ENCODE peak calls at places on chromosome X, in six cellular contexts. One of them, this sample, is unnamed.

GRCh38 chrX:53681661-53682060 is 4.9 kb downstream of the HUWE1 start:
- DNase-seq in CD4-positive, alpha-beta T cell: no peak
- DNase-seq in AG04450: no peak
- DNase-seq in breast epithelium: no peak
- DNase-seq in CD8-positive, alpha-beta memory T cell: no peak
- DNase-seq in dorsolateral prefrontal cortex: no peak
- DNase-seq in this sample: peak

GRCh38 chrX:9997524-9997923 is 30.4 kb downstream of the CLDN34 start:
- DNase-seq in CD4-positive, alpha-beta T cell: no peak
- DNase-seq in AG04450: no peak
- DNase-seq in breast epithelium: no peak
- DNase-seq in CD8-positive, alpha-beta memory T cell: no peak
- DNase-seq in dorsolateral prefrontal cortex: no peak
- DNase-seq in this sample: no peak

GRCh38 chrX:85611926-85612325 is 232.5 kb upstream of the POF1B start:
- DNase-seq in CD4-positive, alpha-beta T cell: no peak
- DNase-seq in AG04450: no peak
- DNase-seq in breast epithelium: no peak
- DNase-seq in CD8-positive, alpha-beta memory T cell: no peak
- DNase-seq in dorsolateral prefrontal cortex: no peak
- DNase-seq in this sample: no peak

GRCh38 chrX:10239611-10240064 is 82.9 kb downstream of the CLCN4 start:
- DNase-seq in CD4-positive, alpha-beta T cell: no peak
- DNase-seq in AG04450: peak
- DNase-seq in breast epithelium: no peak
- DNase-seq in CD8-positive, alpha-beta memory T cell: no peak
- DNase-seq in dorsolateral prefrontal cortex: no peak
- DNase-seq in this sample: no peak

GRCh38 chrX:19649227-19650009 is 134.1 kb upstream of the MAP3K15 start:
- DNase-seq in CD4-positive, alpha-beta T cell: no peak
- DNase-seq in AG04450: no peak
- DNase-seq in breast epithelium: no peak
- DNase-seq in CD8-positive, alpha-beta memory T cell: no peak
- DNase-seq in dorsolateral prefrontal cortex: no peak
- DNase-seq in this sample: no peak

GRCh38 chrX:15815779-15816452 is 25.6 kb downstream of the ZRSR2 start:
- DNase-seq in CD4-positive, alpha-beta T cell: peak
- DNase-seq in AG04450: no peak
- DNase-seq in breast epithelium: no peak
- DNase-seq in CD8-positive, alpha-beta memory T cell: no peak
- DNase-seq in dorsolateral prefrontal cortex: no peak
- DNase-seq in this sample: no peak

GRCh38 chrX:123310112-123310511 is 126.0 kb downstream of the GRIA3 start:
- DNase-seq in CD4-positive, alpha-beta T cell: no peak
- DNase-seq in AG04450: no peak
- DNase-seq in breast epithelium: no peak
- DNase-seq in CD8-positive, alpha-beta memory T cell: no peak
- DNase-seq in dorsolateral prefrontal cortex: no peak
- DNase-seq in this sample: no peak

GRCh38 chrX:130060122-130061069 is 49.9 kb downstream of the ELF4 start:
- DNase-seq in CD4-positive, alpha-beta T cell: peak
- DNase-seq in AG04450: no peak
- DNase-seq in breast epithelium: peak
- DNase-seq in CD8-positive, alpha-beta memory T cell: peak
- DNase-seq in dorsolateral prefrontal cortex: peak
- DNase-seq in this sample: no peak

GRCh38 chrX:111376897-111377601 is 34.9 kb downstream of the DCX start:
- DNase-seq in CD4-positive, alpha-beta T cell: no peak
- DNase-seq in AG04450: no peak
- DNase-seq in breast epithelium: no peak
- DNase-seq in CD8-positive, alpha-beta memory T cell: no peak
- DNase-seq in dorsolateral prefrontal cortex: no peak
- DNase-seq in this sample: no peak

GRCh38 chrX:40720811-40721210 is 14.5 kb downstream of the MED14 start:
- DNase-seq in CD4-positive, alpha-beta T cell: no peak
- DNase-seq in AG04450: no peak
- DNase-seq in breast epithelium: no peak
- DNase-seq in CD8-positive, alpha-beta memory T cell: no peak
- DNase-seq in dorsolateral prefrontal cortex: no peak
- DNase-seq in this sample: no peak

GRCh38 chrX:40721489-40722106 is 13.7 kb downstream of the MED14 start:
- DNase-seq in CD4-positive, alpha-beta T cell: no peak
- DNase-seq in AG04450: no peak
- DNase-seq in breast epithelium: no peak
- DNase-seq in CD8-positive, alpha-beta memory T cell: no peak
- DNase-seq in dorsolateral prefrontal cortex: no peak
- DNase-seq in this sample: no peak

GRCh38 chrX:40719218-40719617 is 16.1 kb downstream of the MED14 start:
- DNase-seq in CD4-positive, alpha-beta T cell: no peak
- DNase-seq in AG04450: peak
- DNase-seq in breast epithelium: no peak
- DNase-seq in CD8-positive, alpha-beta memory T cell: no peak
- DNase-seq in dorsolateral prefrontal cortex: no peak
- DNase-seq in this sample: peak

GRCh38 chrX:40720386-40720785 is 15.0 kb downstream of the MED14 start:
- DNase-seq in CD4-positive, alpha-beta T cell: no peak
- DNase-seq in AG04450: no peak
- DNase-seq in breast epithelium: no peak
- DNase-seq in CD8-positive, alpha-beta memory T cell: no peak
- DNase-seq in dorsolateral prefrontal cortex: no peak
- DNase-seq in this sample: no peak

GRCh38 chrX:40719731-40720130 is 15.6 kb downstream of the MED14 start:
- DNase-seq in CD4-positive, alpha-beta T cell: no peak
- DNase-seq in AG04450: no peak
- DNase-seq in breast epithelium: no peak
- DNase-seq in CD8-positive, alpha-beta memory T cell: no peak
- DNase-seq in dorsolateral prefrontal cortex: no peak
- DNase-seq in this sample: no peak
- H3K27ac ChIP-seq in CD4-positive, alpha-beta T cell: no peak
- H3K27ac ChIP-seq in AG04450: peak
- H3K27ac ChIP-seq in breast epithelium: no peak
- H3K27ac ChIP-seq in CD8-positive, alpha-beta memory T cell: no peak
- H3K27ac ChIP-seq in dorsolateral prefrontal cortex: no peak
- H3K27ac ChIP-seq in this sample: peak

GRCh38 chrX:41828821-41829220 is 94.5 kb downstream of the CASK start:
- DNase-seq in CD4-positive, alpha-beta T cell: no peak
- DNase-seq in AG04450: no peak
- DNase-seq in breast epithelium: no peak
- DNase-seq in CD8-positive, alpha-beta memory T cell: no peak
- DNase-seq in dorsolateral prefrontal cortex: no peak
- DNase-seq in this sample: no peak

GRCh38 chrX:41824551-41824950 is 98.8 kb downstream of the CASK start:
- DNase-seq in CD4-positive, alpha-beta T cell: no peak
- DNase-seq in AG04450: no peak
- DNase-seq in breast epithelium: no peak
- DNase-seq in CD8-positive, alpha-beta memory T cell: no peak
- DNase-seq in dorsolateral prefrontal cortex: no peak
- DNase-seq in this sample: no peak

GRCh38 chrX:41825796-41826195 is 97.6 kb downstream of the CASK start:
- DNase-seq in CD4-positive, alpha-beta T cell: no peak
- DNase-seq in AG04450: no peak
- DNase-seq in breast epithelium: no peak
- DNase-seq in CD8-positive, alpha-beta memory T cell: no peak
- DNase-seq in dorsolateral prefrontal cortex: no peak
- DNase-seq in this sample: no peak

GRCh38 chrX:41823402-41823801 is 99.4 kb downstream of the GPR82 start:
- DNase-seq in CD4-positive, alpha-beta T cell: no peak
- DNase-seq in AG04450: no peak
- DNase-seq in breast epithelium: no peak
- DNase-seq in CD8-positive, alpha-beta memory T cell: no peak
- DNase-seq in dorsolateral prefrontal cortex: no peak
- DNase-seq in this sample: no peak

GRCh38 chrX:41827886-41828285 is 95.5 kb downstream of the CASK start:
- DNase-seq in CD4-positive, alpha-beta T cell: no peak
- DNase-seq in AG04450: no peak
- DNase-seq in breast epithelium: no peak
- DNase-seq in CD8-positive, alpha-beta memory T cell: no peak
- DNase-seq in dorsolateral prefrontal cortex: no peak
- DNase-seq in this sample: no peak
- H3K27ac ChIP-seq in CD4-positive, alpha-beta T cell: no peak
- H3K27ac ChIP-seq in AG04450: no peak
- H3K27ac ChIP-seq in breast epithelium: no peak
- H3K27ac ChIP-seq in CD8-positive, alpha-beta memory T cell: no peak
- H3K27ac ChIP-seq in dorsolateral prefrontal cortex: no peak
- H3K27ac ChIP-seq in this sample: no peak

GRCh38 chrX:25023908-25024307 is 8.1 kb upstream of the ARX start:
- DNase-seq in CD4-positive, alpha-beta T cell: no peak
- DNase-seq in AG04450: no peak
- DNase-seq in breast epithelium: no peak
- DNase-seq in CD8-positive, alpha-beta memory T cell: no peak
- DNase-seq in dorsolateral prefrontal cortex: no peak
- DNase-seq in this sample: no peak
- H3K27ac ChIP-seq in CD4-positive, alpha-beta T cell: no peak
- H3K27ac ChIP-seq in AG04450: no peak
- H3K27ac ChIP-seq in breast epithelium: no peak
- H3K27ac ChIP-seq in CD8-positive, alpha-beta memory T cell: no peak
- H3K27ac ChIP-seq in dorsolateral prefrontal cortex: no peak
- H3K27ac ChIP-seq in this sample: no peak

DNA sequence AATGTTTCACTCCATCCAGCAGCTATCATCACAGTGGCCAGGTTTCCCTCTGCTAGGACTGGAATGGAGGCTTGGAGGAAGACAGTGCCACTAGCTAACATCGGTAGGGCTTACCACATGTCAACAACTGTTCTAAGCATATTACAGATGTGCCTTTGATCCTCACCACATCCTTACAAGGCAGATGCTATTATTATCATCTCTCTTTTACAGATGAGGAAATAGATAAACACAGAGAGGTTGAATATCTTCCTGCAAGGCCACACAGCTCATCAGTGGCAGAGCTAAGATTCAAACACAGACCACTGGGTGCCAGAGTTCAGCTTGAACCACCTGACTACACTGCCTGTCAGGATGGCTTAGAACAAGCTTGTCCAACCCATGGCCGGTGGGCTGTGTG is 47.4 kb downstream of the MAMLD1 start:
- DNase-seq in CD4-positive, alpha-beta T cell: no peak
- DNase-seq in AG04450: no peak
- DNase-seq in breast epithelium: no peak
- DNase-seq in CD8-positive, alpha-beta memory T cell: no peak
- DNase-seq in dorsolateral prefrontal cortex: no peak
- DNase-seq in this sample: no peak
- H3K27ac ChIP-seq in CD4-positive, alpha-beta T cell: no peak
- H3K27ac ChIP-seq in AG04450: no peak
- H3K27ac ChIP-seq in breast epithelium: no peak
- H3K27ac ChIP-seq in CD8-positive, alpha-beta memory T cell: no peak
- H3K27ac ChIP-seq in dorsolateral prefrontal cortex: no peak
- H3K27ac ChIP-seq in this sample: no peak

GRCh38 chrX:39670281-39670680 is 427.5 kb downstream of the BCOR start:
- DNase-seq in CD4-positive, alpha-beta T cell: no peak
- DNase-seq in AG04450: no peak
- DNase-seq in breast epithelium: no peak
- DNase-seq in CD8-positive, alpha-beta memory T cell: no peak
- DNase-seq in dorsolateral prefrontal cortex: no peak
- DNase-seq in this sample: no peak

GRCh38 chrX:39667191-39667590 is 430.6 kb downstream of the BCOR start:
- DNase-seq in CD4-positive, alpha-beta T cell: no peak
- DNase-seq in AG04450: no peak
- DNase-seq in breast epithelium: no peak
- DNase-seq in CD8-positive, alpha-beta memory T cell: no peak
- DNase-seq in dorsolateral prefrontal cortex: no peak
- DNase-seq in this sample: no peak

GRCh38 chrX:39669668-39670067 is 428.1 kb downstream of the BCOR start:
- DNase-seq in CD4-positive, alpha-beta T cell: no peak
- DNase-seq in AG04450: no peak
- DNase-seq in breast epithelium: no peak
- DNase-seq in CD8-positive, alpha-beta memory T cell: no peak
- DNase-seq in dorsolateral prefrontal cortex: no peak
- DNase-seq in this sample: no peak

GRCh38 chrX:39667746-39668507 is 429.8 kb downstream of the BCOR start:
- DNase-seq in CD4-positive, alpha-beta T cell: no peak
- DNase-seq in AG04450: no peak
- DNase-seq in breast epithelium: no peak
- DNase-seq in CD8-positive, alpha-beta memory T cell: no peak
- DNase-seq in dorsolateral prefrontal cortex: no peak
- DNase-seq in this sample: no peak

DNA sequence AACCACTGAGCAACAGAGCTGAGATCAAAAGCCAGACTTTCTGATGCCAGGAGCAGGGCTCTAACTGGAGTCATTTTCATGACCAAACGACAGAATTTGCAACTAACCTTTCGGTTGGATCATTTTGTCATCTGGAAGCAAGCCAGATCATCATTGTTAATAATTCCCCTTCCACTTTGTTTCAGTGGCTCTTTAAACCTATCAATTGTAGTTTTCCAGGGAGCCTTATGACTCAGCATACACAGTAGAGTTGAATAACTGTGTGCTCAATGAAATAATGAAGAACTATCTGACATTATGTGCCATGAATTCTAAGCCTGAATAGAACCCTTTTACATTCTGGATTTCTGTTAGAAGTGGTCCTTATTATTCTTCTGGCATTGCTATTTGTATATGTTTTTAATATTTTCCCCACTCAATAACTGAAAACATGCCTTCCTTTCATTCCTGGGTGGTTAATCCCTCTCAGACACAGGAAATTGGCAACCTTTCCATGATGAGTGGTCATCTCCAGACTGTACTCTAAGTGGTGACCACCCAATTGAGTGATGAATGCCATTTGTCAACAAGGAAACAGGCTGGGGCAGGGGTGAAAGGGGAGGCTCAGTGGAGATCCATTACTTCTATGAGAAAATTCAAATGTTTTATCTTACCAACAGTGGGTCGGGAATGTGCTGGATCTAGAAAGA is 431.8 kb downstream of the BCOR start:
- DNase-seq in CD4-positive, alpha-beta T cell: no peak
- DNase-seq in AG04450: no peak
- DNase-seq in breast epithelium: no peak
- DNase-seq in CD8-positive, alpha-beta memory T cell: no peak
- DNase-seq in dorsolateral prefrontal cortex: no peak
- DNase-seq in this sample: no peak
- H3K27ac ChIP-seq in CD4-positive, alpha-beta T cell: no peak
- H3K27ac ChIP-seq in AG04450: no peak
- H3K27ac ChIP-seq in breast epithelium: no peak
- H3K27ac ChIP-seq in CD8-positive, alpha-beta memory T cell: no peak
- H3K27ac ChIP-seq in dorsolateral prefrontal cortex: no peak
- H3K27ac ChIP-seq in this sample: no peak

GRCh38 chrX:48684134-48684533 is 535 bp downstream of the WAS start:
- DNase-seq in CD4-positive, alpha-beta T cell: no peak
- DNase-seq in AG04450: no peak
- DNase-seq in breast epithelium: no peak
- DNase-seq in CD8-positive, alpha-beta memory T cell: no peak
- DNase-seq in dorsolateral prefrontal cortex: no peak
- DNase-seq in this sample: no peak
- H3K27ac ChIP-seq in CD4-positive, alpha-beta T cell: peak
- H3K27ac ChIP-seq in AG04450: no peak
- H3K27ac ChIP-seq in breast epithelium: no peak
- H3K27ac ChIP-seq in CD8-positive, alpha-beta memory T cell: peak
- H3K27ac ChIP-seq in dorsolateral prefrontal cortex: no peak
- H3K27ac ChIP-seq in this sample: no peak

DNA sequence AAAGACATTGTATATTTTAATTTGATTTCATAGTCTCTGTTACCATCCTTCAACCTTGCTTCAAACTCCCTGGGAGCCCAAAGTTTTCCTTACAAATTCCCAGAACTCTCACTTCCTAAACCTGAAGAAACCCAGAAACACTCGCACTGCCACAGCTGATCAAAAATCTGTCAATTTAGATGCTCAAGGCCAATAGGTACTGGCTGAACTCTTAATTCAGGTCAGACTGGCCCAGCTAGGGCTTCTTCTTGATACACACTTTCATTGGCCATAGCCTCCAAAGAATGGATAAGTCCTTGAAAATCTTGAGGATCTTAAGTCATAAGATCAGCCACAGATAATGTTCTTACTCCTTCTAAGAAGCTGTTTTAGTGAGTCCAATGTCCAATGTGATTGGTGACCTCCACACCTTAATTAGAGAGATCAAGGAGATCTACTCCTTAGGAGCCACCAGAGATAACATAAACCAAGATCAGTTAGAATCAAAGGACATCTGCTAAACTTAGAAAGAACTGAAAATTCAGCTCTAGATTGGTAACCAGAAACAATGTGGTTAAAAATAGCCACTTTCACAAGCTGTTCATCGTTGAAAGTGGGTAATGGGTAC is 51.5 kb downstream of the ACSL4 start:
- DNase-seq in CD4-positive, alpha-beta T cell: no peak
- DNase-seq in AG04450: no peak
- DNase-seq in breast epithelium: no peak
- DNase-seq in CD8-positive, alpha-beta memory T cell: no peak
- DNase-seq in dorsolateral prefrontal cortex: no peak
- DNase-seq in this sample: no peak
- H3K27ac ChIP-seq in CD4-positive, alpha-beta T cell: no peak
- H3K27ac ChIP-seq in AG04450: no peak
- H3K27ac ChIP-seq in breast epithelium: no peak
- H3K27ac ChIP-seq in CD8-positive, alpha-beta memory T cell: no peak
- H3K27ac ChIP-seq in dorsolateral prefrontal cortex: no peak
- H3K27ac ChIP-seq in this sample: no peak